ENCODE peak calls at places on chromosomes 6 and 20, in six cellular contexts. W is cardiac muscle cell; Z is right atrium auricular region; C is CD4-positive, CD25-positive, alpha-beta regulatory T cell; E is fibroblast of lung; S is GM23248. O is an unnamed sample.
A peak's percentile ranks its signal among the peaks of the same experiment; 100 is the strongest.

GRCh38 chr6:73088138-73088813 is 137.0 kb downstream of the KHDC1L start:
- DNase-seq in W (no peak), Z (no peak), C (no peak), E (peak; percentile 13), S (no peak), O (no peak)

GRCh38 chr6:36631326-36632046 is 37.3 kb downstream of the SRSF3 start:
- DNase-seq in W (no peak), Z (no peak), C (no peak), E (no peak), S (no peak), O (no peak)

GRCh38 chr6:87905101-87905517 is 142.5 kb upstream of the SPACA1 start:
- DNase-seq in W (no peak), Z (no peak), C (no peak), E (no peak), S (no peak), O (no peak)

GRCh38 chr6:46734867-46735719 is at the start of gene PLA2G7:
- DNase-seq in W (peak; percentile 8), Z (no peak), C (no peak), E (peak; percentile 24), S (peak; percentile 40), O (peak; percentile 39)

GRCh38 chr6:131733376-131734016 is 22.7 kb upstream of the CTAGE9 start:
- DNase-seq in W (peak; percentile 39), Z (no peak), C (no peak), E (peak; percentile 93), S (peak; percentile 80), O (no peak)

GRCh38 chr20:62845416-62845815 is 16.2 kb downstream of the TCFL5 start:
- DNase-seq in W (no peak), Z (no peak), C (no peak), E (no peak), S (no peak), O (no peak)

GRCh38 chr6:45483021-45483420 is 105.3 kb upstream of the SUPT3H start:
- DNase-seq in W (peak; percentile 76), Z (no peak), C (no peak), E (peak; percentile 97), S (peak; percentile 96), O (no peak)

GRCh38 chr6:154721460-154721859 is 11.8 kb upstream of the SCAF8 start:
- DNase-seq in W (peak; percentile 25), Z (no peak), C (no peak), E (peak; percentile 96), S (peak; percentile 43), O (no peak)

GRCh38 chr20:58072695-58073671 is 155.5 kb downstream of the ANKRD60 start:
- DNase-seq in W (no peak), Z (peak; percentile 57), C (no peak), E (no peak), S (no peak), O (no peak)

GRCh38 chr6:39362487-39362865 is 40.0 kb upstream of the KCNK16 start:
- DNase-seq in W (no peak), Z (no peak), C (no peak), E (no peak), S (peak; percentile 70), O (peak; percentile 16)

GRCh38 chr20:44494266-44494665 is 18.6 kb downstream of the TTPAL start:
- DNase-seq in W (no peak), Z (no peak), C (no peak), E (peak; percentile 75), S (peak; percentile 67), O (no peak)
- H3K4me1 ChIP-seq in W (no peaks in the 10 kb centered on the region), Z (no peaks in the 10 kb centered on the region), C (no peaks in the 10 kb centered on the region), E (peaks cover 42% of the 10 kb centered on the region), S (peaks cover 71% of the 10 kb centered on the region), O (peaks cover 8% of the 10 kb centered on the region)

DNA sequence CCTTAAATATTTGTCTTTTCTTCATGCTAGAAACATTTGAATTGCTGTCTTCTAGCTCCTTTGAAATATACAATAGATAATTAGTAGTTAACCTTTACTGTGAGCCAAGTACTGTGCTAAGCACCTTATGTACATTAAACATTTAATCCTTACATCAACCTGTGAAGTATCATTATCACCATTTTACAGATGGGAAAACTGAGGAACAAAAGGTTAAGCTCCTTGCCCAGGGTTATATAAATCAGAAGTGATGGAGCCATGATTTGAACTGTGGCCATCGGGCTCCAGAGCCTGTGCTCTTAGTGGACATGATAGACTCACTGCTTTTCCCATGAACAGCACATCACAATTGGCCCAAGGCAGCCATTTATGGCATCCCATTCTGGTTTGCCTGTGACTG is 140.9 kb downstream of the UNC5CL start:
- DNase-seq in W (no peak), Z (no peak), C (no peak), E (no peak), S (no peak), O (no peak)
- H3K4me1 ChIP-seq in W (peaks cover 19% of the 10 kb centered on the region), Z (no peaks in the 10 kb centered on the region), C (no peaks in the 10 kb centered on the region), E (no peaks in the 10 kb centered on the region), S (peaks cover 3% of the 10 kb centered on the region), O (peaks cover 39% of the 10 kb centered on the region)

GRCh38 chr6:14274552-14275492 is 157.2 kb downstream of the CD83 start:
- DNase-seq in W (no peak), Z (no peak), C (no peak), E (peak; percentile 22), S (no peak), O (no peak)
- H3K4me1 ChIP-seq in W (no peaks in the 10 kb centered on the region), Z (no peaks in the 10 kb centered on the region), C (peaks cover 38% of the 10 kb centered on the region), E (no peaks in the 10 kb centered on the region), S (peaks cover 20% of the 10 kb centered on the region), O (no peaks in the 10 kb centered on the region)

DNA sequence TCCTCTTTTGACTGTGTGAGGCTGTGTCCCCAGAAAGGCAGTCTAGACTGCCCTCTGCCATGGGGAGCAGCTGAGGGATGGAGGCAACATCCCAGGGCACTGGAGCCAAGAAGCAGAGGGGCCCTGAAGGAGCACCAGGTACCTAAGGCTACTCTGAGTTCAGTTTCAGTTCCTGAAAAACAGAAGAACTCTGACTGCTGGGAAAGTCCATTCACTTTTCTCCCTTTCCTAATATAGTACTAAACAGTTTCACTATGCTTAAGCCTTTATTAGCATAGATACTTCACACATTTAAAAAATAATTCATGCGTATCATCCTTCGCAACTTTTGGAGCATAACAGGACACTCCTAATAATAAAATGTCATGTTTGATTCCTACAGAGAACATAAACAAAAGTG is 130.0 kb downstream of the FOXC1 start:
- DNase-seq in W (no peak), Z (no peak), C (no peak), E (no peak), S (no peak), O (no peak)
- H3K4me1 ChIP-seq in W (no peaks in the 10 kb centered on the region), Z (no peaks in the 10 kb centered on the region), C (no peaks in the 10 kb centered on the region), E (no peaks in the 10 kb centered on the region), S (no peaks in the 10 kb centered on the region), O (no peaks in the 10 kb centered on the region)

DNA sequence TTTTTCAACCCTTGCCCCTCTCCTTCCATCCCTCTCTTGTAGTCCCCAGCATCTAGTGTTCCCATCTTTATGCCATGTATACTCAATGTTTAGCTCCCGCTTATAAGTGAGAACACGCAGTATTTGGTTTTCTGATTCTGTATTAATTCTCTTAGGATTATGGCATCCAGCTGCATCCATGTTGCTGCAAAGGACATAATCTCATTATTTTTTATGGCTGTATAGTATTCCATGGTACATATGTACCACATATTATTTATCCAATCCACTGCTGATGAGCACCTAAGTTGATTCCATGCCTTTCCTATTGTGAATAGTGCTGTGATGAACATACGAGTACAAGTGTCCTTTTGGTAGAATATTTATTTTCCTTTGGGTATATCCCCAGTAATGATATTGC is 66.8 kb downstream of the UNC5CL start:
- DNase-seq in W (no peak), Z (no peak), C (no peak), E (no peak), S (no peak), O (no peak)
- H3K4me1 ChIP-seq in W (no peaks in the 10 kb centered on the region), Z (no peaks in the 10 kb centered on the region), C (no peaks in the 10 kb centered on the region), E (no peaks in the 10 kb centered on the region), S (no peaks in the 10 kb centered on the region), O (no peaks in the 10 kb centered on the region)

GRCh38 chr6:126102358-126102757 is 116.0 kb downstream of the TRMT11 start:
- DNase-seq in W (no peak), Z (no peak), C (no peak), E (no peak), S (no peak), O (no peak)
- H3K4me1 ChIP-seq in W (no peaks in the 10 kb centered on the region), Z (no peaks in the 10 kb centered on the region), C (no peaks in the 10 kb centered on the region), E (no peaks in the 10 kb centered on the region), S (no peaks in the 10 kb centered on the region), O (no peaks in the 10 kb centered on the region)

GRCh38 chr20:36860811-36861624 is 14.9 kb upstream of the TLDC2 start:
- DNase-seq in W (no peak), Z (no peak), C (no peak), E (no peak), S (no peak), O (no peak)

GRCh38 chr20:36860339-36860738 is 15.6 kb upstream of the TLDC2 start:
- DNase-seq in W (no peak), Z (no peak), C (no peak), E (no peak), S (no peak), O (no peak)

GRCh38 chr20:36862857-36863668 is 12.9 kb upstream of the TLDC2 start:
- DNase-seq in W (no peak), Z (no peak), C (no peak), E (no peak), S (peak; percentile 62), O (no peak)

GRCh38 chr20:36861625-36861874 is 14.4 kb upstream of the TLDC2 start:
- DNase-seq in W (no peak), Z (no peak), C (no peak), E (no peak), S (peak; percentile 53), O (no peak)

GRCh38 chr20:36861875-36862801 is 13.8 kb upstream of the TLDC2 start:
- DNase-seq in W (peak; percentile 78), Z (peak; percentile 93), C (no peak), E (peak; percentile 79), S (peak; percentile 95), O (peak; percentile 47)
- H3K4me1 ChIP-seq in W (peaks cover 34% of the 10 kb centered on the region), Z (no peaks in the 10 kb centered on the region), C (peaks cover 4% of the 10 kb centered on the region), E (peaks cover 36% of the 10 kb centered on the region), S (peaks cover 25% of the 10 kb centered on the region), O (peaks cover 16% of the 10 kb centered on the region)

GRCh38 chr6:128964771-128965170 is 81.8 kb downstream of the LAMA2 start:
- DNase-seq in W (no peak), Z (no peak), C (no peak), E (no peak), S (no peak), O (no peak)
- H3K4me1 ChIP-seq in W (no peaks in the 10 kb centered on the region), Z (no peaks in the 10 kb centered on the region), C (no peaks in the 10 kb centered on the region), E (peaks cover 2% of the 10 kb centered on the region), S (peaks cover 33% of the 10 kb centered on the region), O (no peaks in the 10 kb centered on the region)

GRCh38 chr20:49268600-49269365 is 9.1 kb downstream of the ZNFX1 start:
- DNase-seq in W (peak; percentile 49), Z (no peak), C (no peak), E (peak; percentile 82), S (peak; percentile 69), O (no peak)
- H3K4me1 ChIP-seq in W (no peaks in the 10 kb centered on the region), Z (no peaks in the 10 kb centered on the region), C (peaks cover 50% of the 10 kb centered on the region), E (peaks cover 7% of the 10 kb centered on the region), S (peaks cover 13% of the 10 kb centered on the region), O (peaks cover 6% of the 10 kb centered on the region)

O was measured in Caco-2.